ENCODE peak calls at places on chromosome 19, in six cellular contexts. A is heart left ventricle, H is spleen, K is PC-9, J is uterus, S is IMR-90. O is an unnamed sample.

GRCh38 chr19:56162258-56162657 is 13.6 kb upstream of the GALP start:
- DNase-seq in A (no peak), H (no peak), K (no peak), J (no peak), S (peak; percentile 41), O (no peak)

GRCh38 chr19:55116232-55117062 is 990 bp downstream of the PPP1R12C start:
- DNase-seq in A (peak; percentile 77), H (peak; percentile 92), K (no peak), J (peak; percentile 73), S (peak; percentile 66), O (peak; percentile 85)

GRCh38 chr19:45446944-45447343 is 20.9 kb upstream of the FOSB start:
- DNase-seq in A (no peak), H (no peak), K (no peak), J (no peak), S (no peak), O (no peak)

GRCh38 chr19:39506598-39506943 is 7.8 kb downstream of the DLL3 start:
- DNase-seq in A (no peak), H (no peak), K (no peak), J (no peak), S (no peak), O (no peak)

GRCh38 chr19:5046339-5047039 is 77.6 kb downstream of the KDM4B start:
- DNase-seq in A (no peak), H (peak; percentile 64), K (peak; percentile 95), J (no peak), S (peak; percentile 40), O (no peak)

GRCh38 chr19:7400815-7401214 is 52.1 kb downstream of the ARHGEF18 start:
- DNase-seq in A (no peak), H (no peak), K (no peak), J (no peak), S (no peak), O (no peak)

GRCh38 chr19:1989513-1990229 is 25.8 kb downstream of the BTBD2 start:
- DNase-seq in A (no peak), H (no peak), K (no peak), J (no peak), S (no peak), O (no peak)

GRCh38 chr19:54478677-54479266 is 5.7 kb upstream of the CDC42EP5 start:
- DNase-seq in A (no peak), H (no peak), K (peak; percentile 35), J (no peak), S (peak; percentile 49), O (no peak)

GRCh38 chr19:34254552-34255432 is at the start of gene GARRE1:
- DNase-seq in A (peak; percentile 65), H (peak; percentile 86), K (no peak), J (no peak), S (peak; percentile 24), O (no peak)

GRCh38 chr19:610801-611505 is 21.3 kb downstream of the HCN2 start:
- DNase-seq in A (peak; percentile 73), H (peak; percentile 90), K (no peak), J (no peak), S (peak; percentile 76), O (no peak)

GRCh38 chr19:8655340-8655709 is 24.9 kb downstream of the NFILZ start:
- DNase-seq in A (no peak), H (no peak), K (no peak), J (no peak), S (no peak), O (no peak)

GRCh38 chr19:3697671-3698385 is 2.4 kb downstream of the PIP5K1C start:
- DNase-seq in A (no peak), H (no peak), K (no peak), J (no peak), S (no peak), O (no peak)

GRCh38 chr19:3695124-3695733 is 5.0 kb downstream of the PIP5K1C start:
- DNase-seq in A (no peak), H (no peak), K (no peak), J (no peak), S (no peak), O (no peak)

GRCh38 chr19:3697094-3697493 is 3.2 kb downstream of the PIP5K1C start:
- DNase-seq in A (no peak), H (no peak), K (no peak), J (no peak), S (no peak), O (no peak)

GRCh38 chr19:3695986-3696659 is 4.1 kb downstream of the PIP5K1C start:
- DNase-seq in A (no peak), H (no peak), K (no peak), J (no peak), S (no peak), O (no peak)

GRCh38 chr19:3696660-3696995 is 3.6 kb downstream of the PIP5K1C start:
- DNase-seq in A (no peak), H (no peak), K (no peak), J (no peak), S (no peak), O (no peak)
- H3K27ac ChIP-seq in A (no peak overlapping the region), H (no peak overlapping the region), K (no peak overlapping the region), J (no peak overlapping the region), S (no peak overlapping the region), O (no peak overlapping the region)

DNA sequence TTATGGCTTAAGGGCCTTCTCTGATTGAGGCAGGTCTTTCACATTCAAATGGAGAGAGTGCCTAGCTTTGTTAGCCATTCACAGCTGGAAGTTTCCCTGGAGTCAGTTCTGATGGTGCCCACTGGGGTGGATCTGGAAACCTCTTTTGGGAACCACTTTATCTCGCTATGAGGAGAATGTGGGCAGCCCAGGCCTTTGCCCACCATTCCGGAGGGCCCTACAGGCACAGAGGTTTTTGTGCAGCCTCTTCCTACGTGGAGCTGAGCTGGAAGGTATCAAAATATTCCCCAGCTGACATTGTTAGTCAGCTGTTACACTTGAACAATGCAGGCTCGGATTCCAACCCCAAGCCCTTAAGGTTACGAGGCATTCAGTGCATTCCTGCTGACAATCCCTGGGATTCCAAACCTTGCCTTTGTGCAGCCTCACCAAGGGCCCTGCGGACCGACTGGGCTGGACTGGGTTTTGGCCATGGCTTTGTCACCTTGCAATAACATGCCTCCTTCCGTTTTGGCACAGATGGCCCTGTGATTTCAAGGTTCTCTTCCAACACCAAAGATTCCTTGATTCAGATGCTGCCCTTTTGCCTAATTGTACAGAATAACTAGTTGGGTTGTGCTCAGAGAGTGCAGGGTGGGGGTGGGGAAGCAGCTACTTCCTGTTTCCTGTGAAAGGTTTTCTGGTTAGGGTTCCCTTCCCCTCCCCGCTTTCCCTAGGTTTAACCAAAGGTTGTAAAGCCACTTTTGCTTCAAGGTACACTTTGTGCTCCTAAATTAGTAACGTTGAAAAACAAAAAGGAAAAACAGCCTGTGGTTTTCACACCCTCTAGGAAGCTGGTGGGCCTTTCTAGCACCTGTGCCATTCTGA is 27.1 kb downstream of the SAE1 start:
- DNase-seq in A (peak; percentile 73), H (peak; percentile 80), K (peak; percentile 78), J (peak; percentile 60), S (peak; percentile 72), O (peak; percentile 80)
- H3K4me1 ChIP-seq in A (peaks cover 39% of the 10 kb centered on the region), H (peaks cover 58% of the 10 kb centered on the region), K (peaks cover 54% of the 10 kb centered on the region), J (peaks cover 4% of the 10 kb centered on the region), S (peaks cover 27% of the 10 kb centered on the region), O (peaks cover 36% of the 10 kb centered on the region)

DNA sequence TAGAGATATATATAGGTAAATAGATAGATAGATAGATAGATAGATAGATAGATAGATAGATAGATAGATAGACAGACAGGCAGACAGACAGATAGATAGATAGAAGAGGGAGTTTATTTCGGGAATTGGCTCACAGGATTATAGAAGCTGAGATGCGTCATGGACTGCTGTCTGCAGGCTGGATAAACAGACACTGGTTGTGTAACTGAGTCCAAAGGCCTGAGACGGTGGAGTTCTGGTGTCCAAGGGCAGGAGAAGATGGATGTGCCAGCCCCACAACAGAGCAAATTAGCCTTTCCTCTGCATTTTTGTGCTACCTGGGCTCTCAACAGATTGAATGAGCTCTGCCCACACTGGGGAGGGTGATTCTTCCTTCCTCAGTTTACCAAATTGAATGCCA is 2.7 kb downstream of the CYP4F3 start:
- DNase-seq in A (no peak), H (no peak), K (no peak), J (no peak), S (no peak), O (no peak)
- TF ChIP-seq CTCF in A (no peak), H (no peak), K (no peak), J (no peak), S (no peak), O (no peak)

GRCh38 chr19:19477705-19478383 is 37.5 kb downstream of the TSSK6 start:
- DNase-seq in A (no peak), H (no peak), K (no peak), J (no peak), S (no peak), O (no peak)
- H3K27ac ChIP-seq in A (no peak overlapping the region), H (no peak overlapping the region), K (no peak overlapping the region), J (no peak overlapping the region), S (no peak overlapping the region), O (no peak overlapping the region)

GRCh38 chr19:42154471-42155323 is 22.5 kb upstream of the POU2F2 start:
- DNase-seq in A (peak; percentile 5), H (peak; percentile 78), K (no peak), J (no peak), S (no peak), O (no peak)

GRCh38 chr19:42152285-42152684 is 20.0 kb upstream of the POU2F2 start:
- DNase-seq in A (no peak), H (no peak), K (no peak), J (no peak), S (no peak), O (no peak)

GRCh38 chr19:42151735-42152134 is 19.5 kb upstream of the POU2F2 start:
- DNase-seq in A (peak; percentile 6), H (no peak), K (no peak), J (no peak), S (no peak), O (no peak)

GRCh38 chr19:42153606-42154405 is 21.6 kb upstream of the POU2F2 start:
- DNase-seq in A (peak; percentile 10), H (no peak), K (no peak), J (no peak), S (no peak), O (no peak)

GRCh38 chr19:42152876-42153275 is 20.6 kb upstream of the POU2F2 start:
- DNase-seq in A (no peak), H (no peak), K (no peak), J (no peak), S (no peak), O (no peak)
- H3K4me1 ChIP-seq in A (no peaks in the 10 kb centered on the region), H (peaks cover 17% of the 10 kb centered on the region), K (no peaks in the 10 kb centered on the region), J (no peaks in the 10 kb centered on the region), S (no peaks in the 10 kb centered on the region), O (no peaks in the 10 kb centered on the region)